ENCODE peak calls at places on chromosomes 4 and X, in five cellular contexts. N, I, L, U and C are unnamed samples.

GRCh38 chr4:101014417-101014816 is 332.9 kb downstream of the PPP3CA start:
- DNase-seq in L (no peak), N (no peak), I (no peak), U (no peak), C (no peak)

GRCh38 chr4:145554691-145555090 is 64.5 kb upstream of the MMAA start:
- DNase-seq in I (no peak), U (no peak), N (no peak), L (no peak), C (no peak)

GRCh38 chr4:173522160-173522873 is 7.7 kb downstream of the HAND2 start:
- DNase-seq in U (no peak), I (peak; percentile 22), N (peak; percentile 96), L (no peak), C (no peak)

GRCh38 chr4:100391086-100391485 is 126.7 kb downstream of the EMCN start:
- DNase-seq in L (no peak), N (peak; percentile 1), U (no peak), I (no peak), C (no peak)

GRCh38 chrX:134388161-134389109 is 71.5 kb upstream of the HPRT1 start:
- DNase-seq in N (no peak), U (no peak), I (peak; percentile 77), L (no peak), C (no peak)

GRCh38 chrX:151176351-151176750 is at the start of gene GPR50:
- DNase-seq in U (no peak), I (no peak), N (no peak), L (no peak), C (no peak)

GRCh38 chr4:47209833-47210232 is 178.5 kb downstream of the GABRB1 start:
- DNase-seq in L (no peak), U (no peak), N (peak; percentile 73), I (no peak), C (no peak)

GRCh38 chr4:31674313-31674947 is 954.3 kb downstream of the PCDH7 start:
- DNase-seq in N (peak; percentile 51), I (peak; percentile 31), L (peak; percentile 24), U (no peak), C (no peak)

GRCh38 chr4:38871593-38871992 is 4.0 kb downstream of the FAM114A1 start:
- DNase-seq in L (no peak), U (no peak), I (no peak), N (peak; percentile 17), C (no peak)

GRCh38 chrX:80879143-80879542 is 69.5 kb upstream of the BRWD3 start:
- DNase-seq in I (peak; percentile 1), N (no peak), U (no peak), L (peak; percentile 18), C (no peak)

GRCh38 chr4:78667337-78667736 is 108.8 kb upstream of the BMP2K start:
- DNase-seq in U (no peak), I (no peak), L (no peak), N (no peak), C (no peak)

GRCh38 chr4:180057891-180058643 is 2185.1 kb upstream of the TENM3 start:
- DNase-seq in U (no peak), I (peak; percentile 48), L (peak; percentile 71), N (no peak), C (no peak)

GRCh38 chrX:115330498-115331138 is 41.1 kb downstream of the LUZP4 start:
- DNase-seq in N (peak; percentile 87), I (peak; percentile 50), L (peak; percentile 70), U (no peak), C (no peak)

GRCh38 chr4:8403173-8403753 is 37.3 kb downstream of the ACOX3 start:
- DNase-seq in I (peak; percentile 87), L (peak; percentile 90), U (peak; percentile 10), N (peak; percentile 86), C (peak; percentile 26)

GRCh38 chr4:151331276-151332042 is 6.1 kb upstream of the SH3D19 start:
- DNase-seq in U (no peak), I (no peak), L (no peak), N (peak; percentile 35), C (no peak)

GRCh38 chrX:24260827-24261550 is 52.9 kb downstream of the SUPT20HL2 start:
- DNase-seq in I (peak; percentile 60), L (no peak), N (peak; percentile 47), U (no peak), C (no peak)

GRCh38 chr4:140189846-140190245 is 35.9 kb upstream of the MAML3 start:
- DNase-seq in L (no peak), U (no peak), I (no peak), N (no peak), C (no peak)

GRCh38 chr4:119025440-119025839 is 110.2 kb upstream of the MYOZ2 start:
- DNase-seq in U (no peak), I (peak; percentile 72), L (no peak), N (peak; percentile 82), C (no peak)

GRCh38 chr4:120049732-120050494 is 16.7 kb downstream of the MAD2L1 start:
- DNase-seq in L (peak; percentile 88), I (peak; percentile 78), U (peak; percentile 40), N (peak; percentile 93), C (no peak)

GRCh38 chrX:30301977-30302376 is 7.2 kb downstream of the NR0B1 start:
- DNase-seq in U (no peak), L (peak; percentile 12), N (peak; percentile 41), I (no peak), C (no peak)

GRCh38 chr4:169251291-169252235 is 19.2 kb downstream of the SH3RF1 start:
- DNase-seq in L (peak; percentile 65), U (no peak), I (no peak), N (no peak), C (no peak)

GRCh38 chrX:133668225-133668931 is 253.1 kb upstream of the GPC4 start:
- DNase-seq in U (no peak), L (no peak), I (no peak), N (no peak), C (no peak)

GRCh38 chr4:174016251-174016650 is 267.2 kb downstream of the FBXO8 start:
- DNase-seq in N (no peak), I (no peak), L (no peak), U (no peak), C (no peak)

GRCh38 chr4:95255396-95256107 is 293.2 kb downstream of the UNC5C start:
- DNase-seq in U (no peak), N (peak; percentile 62), I (no peak), L (no peak), C (no peak)

GRCh38 chrX:101595739-101596419 is 21.9 kb downstream of the ARMCX6 start:
- DNase-seq in I (peak; percentile 55), N (peak; percentile 82), U (no peak), L (peak; percentile 69), C (peak; percentile 58)

GRCh38 chr4:8840816-8841455 is 30.7 kb downstream of the HMX1 start:
- DNase-seq in L (no peak), N (no peak), I (no peak), U (no peak), C (no peak)